ENCODE peak calls at places on chromosome 9, in five cellular contexts. X is heart left ventricle, R is B cell, F is GM13977, J is lower lobe of right lung. T is an unnamed sample.

GRCh38 chr9:96331236-96331947 is 29.4 kb upstream of the HSD17B3 start:
- DNase-seq in X (no peak), R (no peak), F (no peak), J (no peak), T (no peak)

GRCh38 chr9:94212091-94212490 is 47.0 kb upstream of the ZNF169 start:
- DNase-seq in X (no peak), R (no peak), F (no peak), J (no peak), T (no peak)

GRCh38 chr9:111038336-111039202 is at the start of gene LPAR1:
- DNase-seq in X (peak), R (no peak), F (peak), J (peak), T (no peak)

GRCh38 chr9:122383992-122384461 is 13.2 kb downstream of the PTGS1 start:
- DNase-seq in X (no peak), R (no peak), F (no peak), J (no peak), T (no peak)

GRCh38 chr9:94554078-94554438 is 825 bp upstream of the PCAT7 start:
- DNase-seq in X (no peak), R (no peak), F (no peak), J (no peak), T (no peak)

GRCh38 chr9:81594415-81594814 is 94.9 kb downstream of the TLE1 start:
- DNase-seq in X (no peak), R (no peak), F (no peak), J (no peak), T (no peak)

GRCh38 chr9:88742483-88742882 is 207.5 kb downstream of the NXNL2 start:
- DNase-seq in X (no peak), R (no peak), F (no peak), J (no peak), T (peak)

GRCh38 chr9:107484117-107484723 is 5.3 kb downstream of the KLF4 start:
- DNase-seq in X (peak), R (no peak), F (peak), J (no peak), T (peak)

GRCh38 chr9:5402217-5402616 is 35.5 kb downstream of the PLGRKT start:
- DNase-seq in X (no peak), R (no peak), F (no peak), J (no peak), T (no peak)

GRCh38 chr9:117290809-117291208 is 124.0 kb downstream of the ASTN2 start:
- DNase-seq in X (no peak), R (no peak), F (no peak), J (no peak), T (no peak)

GRCh38 chr9:89843591-89843990 is 238.8 kb downstream of the GADD45G start:
- DNase-seq in X (no peak), R (no peak), F (no peak), J (no peak), T (no peak)

GRCh38 chr9:132552041-132552440 is 30.4 kb upstream of the BARHL1 start:
- DNase-seq in X (no peak), R (no peak), F (no peak), J (no peak), T (no peak)

GRCh38 chr9:122912964-122913673 is at the start of gene ZBTB6:
- DNase-seq in X (peak), R (peak), F (peak), J (peak), T (peak)

GRCh38 chr9:83385317-83385716 is 152.9 kb downstream of the FRMD3 start:
- DNase-seq in X (no peak), R (no peak), F (no peak), J (no peak), T (no peak)

GRCh38 chr9:79980440-79980839 is 408.7 kb downstream of the TLE4 start:
- DNase-seq in X (no peak), R (no peak), F (no peak), J (no peak), T (no peak)

GRCh38 chr9:116905131-116905724 is 218.1 kb downstream of the TRIM32 start:
- DNase-seq in X (no peak), R (no peak), F (no peak), J (no peak), T (no peak)

GRCh38 chr9:129481424-129481823 is 139.5 kb downstream of the C9orf50 start:
- DNase-seq in X (no peak), R (no peak), F (no peak), J (no peak), T (no peak)

GRCh38 chr9:129481824-129482511 is 138.9 kb downstream of the C9orf50 start:
- DNase-seq in X (peak), R (no peak), F (no peak), J (no peak), T (no peak)

GRCh38 chr9:129479217-129480011 is 141.5 kb downstream of the C9orf50 start:
- DNase-seq in X (no peak), R (no peak), F (no peak), J (no peak), T (no peak)

GRCh38 chr9:129480705-129481104 is 140.2 kb downstream of the C9orf50 start:
- DNase-seq in X (no peak), R (no peak), F (no peak), J (no peak), T (no peak)

GRCh38 chr9:129480227-129480626 is 140.7 kb downstream of the C9orf50 start:
- DNase-seq in X (no peak), R (no peak), F (no peak), J (no peak), T (no peak)
- TF ChIP-seq CTCF in X (no peak), R (no peak), F (no peak), J (no peak), T (peak)

GRCh38 chr9:38108326-38108725 is 39.3 kb upstream of the SHB start:
- DNase-seq in X (no peak), R (no peak), F (no peak), J (no peak), T (no peak)

GRCh38 chr9:38107811-38108304 is 38.8 kb upstream of the SHB start:
- DNase-seq in X (no peak), R (no peak), F (no peak), J (no peak), T (no peak)

GRCh38 chr9:38107405-38107804 is 38.4 kb upstream of the SHB start:
- DNase-seq in X (no peak), R (no peak), F (no peak), J (no peak), T (no peak)

GRCh38 chr9:38109601-38110000 is 40.6 kb upstream of the SHB start:
- DNase-seq in X (no peak), R (no peak), F (no peak), J (no peak), T (no peak)

DNA sequence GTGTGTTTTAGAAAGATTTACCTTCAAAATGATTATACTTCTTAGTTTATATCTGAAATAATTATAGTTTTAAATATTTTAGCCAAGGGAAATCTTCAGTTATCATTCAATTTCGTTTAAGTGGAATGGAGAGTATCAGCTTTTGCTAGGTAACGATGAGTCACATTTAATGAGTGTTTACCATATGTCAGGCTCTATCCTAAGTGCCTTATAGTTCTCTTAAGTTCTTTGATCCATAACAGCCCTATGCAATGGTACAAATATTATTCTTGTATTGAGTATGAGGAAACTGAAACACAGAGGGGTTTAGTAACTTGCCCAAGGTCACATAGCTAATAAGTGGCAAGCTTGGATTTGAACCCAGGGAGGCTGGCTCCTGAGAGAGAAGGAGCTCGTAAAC is 37.5 kb upstream of the SHB start:
- DNase-seq in X (no peak), R (no peak), F (no peak), J (no peak), T (no peak)
- TF ChIP-seq CTCF in X (no peak), R (no peak), F (no peak), J (no peak), T (no peak)

DNA sequence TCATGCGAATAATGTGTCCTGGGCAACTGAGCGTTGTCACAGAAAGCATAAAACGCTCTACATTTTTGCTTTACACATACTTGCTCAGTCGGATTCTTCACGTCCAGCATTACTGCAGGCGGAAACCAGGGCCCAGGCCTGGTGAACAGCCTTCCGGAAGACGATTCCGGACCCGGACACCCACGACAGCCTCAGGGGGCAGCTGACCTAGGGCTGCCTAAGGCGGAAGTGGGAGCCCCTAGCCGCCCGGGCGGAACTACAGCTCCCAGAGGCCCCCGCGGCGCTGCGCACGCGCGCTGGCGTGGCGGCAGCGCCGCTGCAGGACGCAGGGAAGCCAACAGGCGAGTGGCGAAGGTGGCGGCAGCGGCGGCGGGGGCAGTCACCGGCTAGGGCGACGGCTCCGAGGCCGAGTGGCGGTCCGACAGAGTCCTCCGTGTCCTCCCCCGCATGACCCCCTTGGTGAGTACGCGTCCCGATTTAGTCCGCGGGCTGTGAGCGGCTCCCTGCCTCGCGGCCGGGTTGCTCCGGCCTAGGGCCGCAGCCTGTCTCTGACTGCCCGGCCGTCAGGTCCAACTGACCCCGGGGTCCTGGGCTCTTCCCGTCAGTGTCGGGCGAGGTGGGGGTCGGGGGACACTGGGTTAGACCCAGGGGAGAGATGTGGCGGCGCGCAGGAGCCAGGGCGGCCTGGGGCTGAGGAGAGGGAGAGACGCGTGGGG is at the start of gene GAPVD1:
- DNase-seq in X (peak), R (peak), F (peak), J (peak), T (peak)
- TF ChIP-seq CTCF in X (peak), R (peak), F (peak), J (peak), T (peak)

DNA sequence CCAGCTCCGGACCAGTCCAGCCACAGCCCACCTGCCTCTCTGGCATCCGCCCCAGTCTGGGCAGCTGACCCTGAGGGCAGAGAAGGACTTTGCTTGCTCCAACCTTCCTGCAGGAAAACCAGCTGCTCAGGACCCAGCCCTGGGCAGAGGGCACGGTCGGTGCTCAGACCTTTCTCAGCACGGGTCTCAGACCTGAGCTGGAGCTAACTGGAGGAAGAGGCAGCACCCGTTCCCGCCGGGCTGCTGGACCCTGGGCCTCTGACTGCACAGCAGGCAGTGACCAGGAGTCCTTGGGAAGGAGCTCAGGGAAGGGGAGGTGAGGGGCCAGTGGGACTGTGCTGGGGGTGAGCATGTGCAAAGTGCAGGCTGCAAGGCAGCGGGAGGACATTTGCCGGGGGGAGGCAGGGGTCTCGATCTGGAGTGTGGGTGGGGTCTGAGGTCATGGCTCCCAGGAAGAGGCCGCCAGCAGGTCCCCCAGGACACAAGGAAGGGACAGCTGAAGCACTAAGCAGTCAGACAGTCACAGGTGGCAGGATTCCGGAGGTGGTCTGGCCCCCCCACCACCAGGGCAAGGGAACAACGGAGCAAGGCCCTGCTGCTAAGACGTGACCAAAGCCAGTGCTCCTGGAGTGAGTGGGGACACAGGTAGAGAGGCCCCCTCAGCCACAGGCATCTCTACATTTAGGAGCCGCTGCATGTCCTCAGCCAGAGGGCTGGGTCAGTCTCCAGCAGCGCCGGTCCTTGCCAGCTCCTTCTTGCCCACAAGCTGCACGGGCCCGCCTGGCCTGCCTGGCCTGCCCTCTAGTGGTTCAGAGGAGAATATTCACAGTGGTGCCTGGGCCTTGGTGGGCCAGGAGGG is 4.7 kb upstream of the DPM2 start:
- DNase-seq in X (peak), R (peak), F (peak), J (peak), T (no peak)
- TF ChIP-seq CTCF in X (peak), R (peak), F (peak), J (peak), T (peak)